ENCODE peak calls at places on chromosomes 11 and 22, in four cellular contexts. One of them, this sample, is unnamed.

GRCh38 chr11:18540207-18541009 is 13.7 kb upstream of the TSG101 start:
- DNase-seq in GM18507: no peak
- DNase-seq in EH: peak; percentile 21
- DNase-seq in NCI-H774: no peak
- DNase-seq in this sample: peak; percentile 17

GRCh38 chr22:24566899-24567511 is 11.2 kb downstream of the SNRPD3 start:
- DNase-seq in GM18507: no peak
- DNase-seq in NCI-H774: no peak
- DNase-seq in EH: no peak
- DNase-seq in this sample: no peak

GRCh38 chr22:50415426-50415825 is 59.4 kb downstream of the SBF1 start:
- DNase-seq in EH: no peak
- DNase-seq in NCI-H774: no peak
- DNase-seq in GM18507: no peak
- DNase-seq in this sample: no peak

GRCh38 chr11:1695548-1696108 is 1.4 kb upstream of the KRTAP5-6 start:
- DNase-seq in NCI-H774: no peak
- DNase-seq in GM18507: no peak
- DNase-seq in EH: no peak
- DNase-seq in this sample: no peak

GRCh38 chr22:38422615-38423511 is 32.1 kb downstream of the KCNJ4 start:
- DNase-seq in GM18507: no peak
- DNase-seq in NCI-H774: no peak
- DNase-seq in EH: no peak
- DNase-seq in this sample: no peak

GRCh38 chr11:66363805-66364535 is 7.6 kb downstream of the SLC29A2 start:
- DNase-seq in EH: peak; percentile 19
- DNase-seq in GM18507: peak; percentile 52
- DNase-seq in NCI-H774: peak; percentile 19
- DNase-seq in this sample: no peak

GRCh38 chr22:41699264-41700104 is at the start of gene MEI1:
- DNase-seq in EH: peak; percentile 63
- DNase-seq in GM18507: peak; percentile 81
- DNase-seq in NCI-H774: no peak
- DNase-seq in this sample: no peak

GRCh38 chr22:44395116-44396005 is 82.6 kb upstream of the SHISAL1 start:
- DNase-seq in GM18507: no peak
- DNase-seq in NCI-H774: no peak
- DNase-seq in EH: no peak
- DNase-seq in this sample: no peak

This sample was measured in LNCaP clone FGC.